ENCODE peak calls at places on chromosomes 6 and 20, in ten cellular contexts. One of them, this sample, is unnamed.

GRCh38 chr6:22133352-22133751 is 163.5 kb downstream of the PRL start:
- DNase-seq in GM23248: no peak
- DNase-seq in cardiac muscle cell: no peak
- DNase-seq in aorta: no peak
- DNase-seq in left ventricle myocardium inferior: no peak
- DNase-seq in PC-3: no peak
- DNase-seq in CD4-positive, CD25-positive, alpha-beta regulatory T cell: no peak
- DNase-seq in HCT116: no peak
- DNase-seq in right lobe of liver: no peak
- DNase-seq in CD4-positive, alpha-beta memory T cell: no peak
- DNase-seq in this sample: peak

GRCh38 chr20:54985100-54985499 is 509.7 kb downstream of the DOK5 start:
- DNase-seq in right lobe of liver: no peak
- DNase-seq in PC-3: no peak
- DNase-seq in HCT116: no peak
- DNase-seq in CD4-positive, CD25-positive, alpha-beta regulatory T cell: no peak
- DNase-seq in CD4-positive, alpha-beta memory T cell: no peak
- DNase-seq in left ventricle myocardium inferior: no peak
- DNase-seq in cardiac muscle cell: no peak
- DNase-seq in GM23248: no peak
- DNase-seq in aorta: no peak
- DNase-seq in this sample: no peak

GRCh38 chr6:50278663-50279062 is 228.9 kb upstream of the DEFB112 start:
- DNase-seq in HCT116: no peak
- DNase-seq in CD4-positive, CD25-positive, alpha-beta regulatory T cell: no peak
- DNase-seq in PC-3: no peak
- DNase-seq in left ventricle myocardium inferior: no peak
- DNase-seq in CD4-positive, alpha-beta memory T cell: no peak
- DNase-seq in aorta: no peak
- DNase-seq in cardiac muscle cell: no peak
- DNase-seq in right lobe of liver: no peak
- DNase-seq in GM23248: no peak
- DNase-seq in this sample: no peak

GRCh38 chr20:52747736-52748135 is 224.4 kb upstream of the TSHZ2 start:
- DNase-seq in cardiac muscle cell: peak
- DNase-seq in right lobe of liver: no peak
- DNase-seq in aorta: no peak
- DNase-seq in GM23248: peak
- DNase-seq in HCT116: no peak
- DNase-seq in CD4-positive, CD25-positive, alpha-beta regulatory T cell: no peak
- DNase-seq in CD4-positive, alpha-beta memory T cell: no peak
- DNase-seq in left ventricle myocardium inferior: no peak
- DNase-seq in PC-3: peak
- DNase-seq in this sample: no peak

GRCh38 chr20:60065741-60066437 is 107.7 kb downstream of the CDH26 start:
- DNase-seq in HCT116: no peak
- DNase-seq in cardiac muscle cell: no peak
- DNase-seq in PC-3: no peak
- DNase-seq in left ventricle myocardium inferior: no peak
- DNase-seq in right lobe of liver: no peak
- DNase-seq in GM23248: no peak
- DNase-seq in CD4-positive, alpha-beta memory T cell: no peak
- DNase-seq in aorta: no peak
- DNase-seq in CD4-positive, CD25-positive, alpha-beta regulatory T cell: no peak
- DNase-seq in this sample: no peak

GRCh38 chr20:237479-237878 is 10.4 kb downstream of the DEFB129 start:
- DNase-seq in CD4-positive, CD25-positive, alpha-beta regulatory T cell: no peak
- DNase-seq in cardiac muscle cell: no peak
- DNase-seq in CD4-positive, alpha-beta memory T cell: no peak
- DNase-seq in PC-3: no peak
- DNase-seq in GM23248: peak
- DNase-seq in aorta: peak
- DNase-seq in left ventricle myocardium inferior: no peak
- DNase-seq in HCT116: no peak
- DNase-seq in right lobe of liver: no peak
- DNase-seq in this sample: no peak

GRCh38 chr6:5053864-5054426 is 31.2 kb upstream of the PPP1R3G start:
- DNase-seq in left ventricle myocardium inferior: no peak
- DNase-seq in GM23248: peak
- DNase-seq in CD4-positive, alpha-beta memory T cell: no peak
- DNase-seq in right lobe of liver: no peak
- DNase-seq in cardiac muscle cell: no peak
- DNase-seq in aorta: no peak
- DNase-seq in HCT116: no peak
- DNase-seq in CD4-positive, CD25-positive, alpha-beta regulatory T cell: no peak
- DNase-seq in PC-3: no peak
- DNase-seq in this sample: no peak

GRCh38 chr20:6698056-6698455 is 69.4 kb upstream of the BMP2 start:
- DNase-seq in cardiac muscle cell: no peak
- DNase-seq in HCT116: peak
- DNase-seq in right lobe of liver: peak
- DNase-seq in aorta: no peak
- DNase-seq in CD4-positive, CD25-positive, alpha-beta regulatory T cell: no peak
- DNase-seq in GM23248: no peak
- DNase-seq in PC-3: peak
- DNase-seq in left ventricle myocardium inferior: no peak
- DNase-seq in CD4-positive, alpha-beta memory T cell: no peak
- DNase-seq in this sample: peak

GRCh38 chr6:38114976-38115632 is 295.6 kb downstream of the ZFAND3 start:
- DNase-seq in CD4-positive, alpha-beta memory T cell: no peak
- DNase-seq in CD4-positive, CD25-positive, alpha-beta regulatory T cell: no peak
- DNase-seq in PC-3: no peak
- DNase-seq in cardiac muscle cell: no peak
- DNase-seq in left ventricle myocardium inferior: no peak
- DNase-seq in GM23248: no peak
- DNase-seq in HCT116: no peak
- DNase-seq in right lobe of liver: no peak
- DNase-seq in aorta: no peak
- DNase-seq in this sample: no peak

GRCh38 chr20:62365814-62366369 is 1.2 kb downstream of the LAMA5 start:
- DNase-seq in PC-3: peak
- DNase-seq in CD4-positive, CD25-positive, alpha-beta regulatory T cell: no peak
- DNase-seq in aorta: peak
- DNase-seq in GM23248: no peak
- DNase-seq in right lobe of liver: peak
- DNase-seq in CD4-positive, alpha-beta memory T cell: no peak
- DNase-seq in cardiac muscle cell: peak
- DNase-seq in left ventricle myocardium inferior: peak
- DNase-seq in HCT116: no peak
- DNase-seq in this sample: peak

DNA sequence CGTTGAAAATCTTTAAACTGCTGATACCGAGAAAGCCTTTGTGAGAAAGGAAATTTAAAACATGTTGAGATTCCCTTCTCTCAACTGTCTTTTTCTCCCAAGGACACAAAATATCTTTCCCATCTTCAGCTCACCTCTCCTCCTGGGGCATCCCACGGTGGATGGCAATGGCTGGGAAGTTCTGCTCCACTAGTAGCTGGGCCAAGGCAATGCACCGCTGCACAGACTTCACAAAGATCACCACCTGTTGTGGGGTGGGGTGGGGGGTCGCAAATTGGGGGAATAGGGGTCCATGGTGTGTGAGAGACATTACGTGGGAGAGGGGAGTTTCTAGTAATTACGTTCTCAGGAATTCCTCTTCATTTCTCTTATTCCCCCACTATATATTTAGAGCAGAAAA is 2.4 kb downstream of the MCCD1 start:
- DNase-seq in cardiac muscle cell: no peak
- DNase-seq in CD4-positive, alpha-beta memory T cell: no peak
- DNase-seq in HCT116: no peak
- DNase-seq in GM23248: no peak
- DNase-seq in PC-3: no peak
- DNase-seq in CD4-positive, CD25-positive, alpha-beta regulatory T cell: no peak
- DNase-seq in left ventricle myocardium inferior: no peak
- DNase-seq in right lobe of liver: no peak
- DNase-seq in aorta: no peak
- DNase-seq in this sample: no peak
- H3K27ac ChIP-seq in cardiac muscle cell: no peak
- H3K27ac ChIP-seq in CD4-positive, alpha-beta memory T cell: no peak
- H3K27ac ChIP-seq in HCT116: no peak
- H3K27ac ChIP-seq in GM23248: no peak
- H3K27ac ChIP-seq in PC-3: no peak
- H3K27ac ChIP-seq in CD4-positive, CD25-positive, alpha-beta regulatory T cell: no peak
- H3K27ac ChIP-seq in left ventricle myocardium inferior: no peak
- H3K27ac ChIP-seq in right lobe of liver: no peak
- H3K27ac ChIP-seq in aorta: no peak
- H3K27ac ChIP-seq in this sample: no peak

GRCh38 chr20:36848677-36849076 is 27.3 kb upstream of the TLDC2 start:
- DNase-seq in cardiac muscle cell: no peak
- DNase-seq in aorta: no peak
- DNase-seq in CD4-positive, alpha-beta memory T cell: no peak
- DNase-seq in GM23248: no peak
- DNase-seq in right lobe of liver: no peak
- DNase-seq in PC-3: no peak
- DNase-seq in HCT116: no peak
- DNase-seq in left ventricle myocardium inferior: no peak
- DNase-seq in CD4-positive, CD25-positive, alpha-beta regulatory T cell: no peak
- DNase-seq in this sample: no peak

GRCh38 chr20:36847710-36848040 is 28.3 kb upstream of the TLDC2 start:
- DNase-seq in cardiac muscle cell: no peak
- DNase-seq in GM23248: peak
- DNase-seq in aorta: no peak
- DNase-seq in left ventricle myocardium inferior: no peak
- DNase-seq in CD4-positive, CD25-positive, alpha-beta regulatory T cell: no peak
- DNase-seq in PC-3: no peak
- DNase-seq in right lobe of liver: no peak
- DNase-seq in HCT116: no peak
- DNase-seq in CD4-positive, alpha-beta memory T cell: no peak
- DNase-seq in this sample: no peak

GRCh38 chr20:36850759-36851158 is 25.2 kb upstream of the TLDC2 start:
- DNase-seq in CD4-positive, alpha-beta memory T cell: no peak
- DNase-seq in aorta: no peak
- DNase-seq in right lobe of liver: no peak
- DNase-seq in CD4-positive, CD25-positive, alpha-beta regulatory T cell: no peak
- DNase-seq in cardiac muscle cell: no peak
- DNase-seq in HCT116: no peak
- DNase-seq in PC-3: no peak
- DNase-seq in GM23248: no peak
- DNase-seq in left ventricle myocardium inferior: no peak
- DNase-seq in this sample: no peak

GRCh38 chr20:36848078-36848660 is 27.8 kb upstream of the TLDC2 start:
- DNase-seq in CD4-positive, alpha-beta memory T cell: no peak
- DNase-seq in HCT116: no peak
- DNase-seq in GM23248: peak
- DNase-seq in PC-3: no peak
- DNase-seq in cardiac muscle cell: peak
- DNase-seq in left ventricle myocardium inferior: peak
- DNase-seq in right lobe of liver: no peak
- DNase-seq in aorta: peak
- DNase-seq in CD4-positive, CD25-positive, alpha-beta regulatory T cell: no peak
- DNase-seq in this sample: no peak

GRCh38 chr20:36849333-36850065 is 26.4 kb upstream of the TLDC2 start:
- DNase-seq in CD4-positive, alpha-beta memory T cell: no peak
- DNase-seq in PC-3: no peak
- DNase-seq in right lobe of liver: no peak
- DNase-seq in CD4-positive, CD25-positive, alpha-beta regulatory T cell: no peak
- DNase-seq in GM23248: no peak
- DNase-seq in aorta: no peak
- DNase-seq in left ventricle myocardium inferior: no peak
- DNase-seq in cardiac muscle cell: no peak
- DNase-seq in HCT116: no peak
- DNase-seq in this sample: no peak
- H3K27ac ChIP-seq in CD4-positive, alpha-beta memory T cell: no peak
- H3K27ac ChIP-seq in PC-3: no peak
- H3K27ac ChIP-seq in right lobe of liver: no peak
- H3K27ac ChIP-seq in CD4-positive, CD25-positive, alpha-beta regulatory T cell: no peak
- H3K27ac ChIP-seq in GM23248: peak
- H3K27ac ChIP-seq in aorta: peak
- H3K27ac ChIP-seq in left ventricle myocardium inferior: peak
- H3K27ac ChIP-seq in cardiac muscle cell: no peak
- H3K27ac ChIP-seq in HCT116: no peak
- H3K27ac ChIP-seq in this sample: no peak

DNA sequence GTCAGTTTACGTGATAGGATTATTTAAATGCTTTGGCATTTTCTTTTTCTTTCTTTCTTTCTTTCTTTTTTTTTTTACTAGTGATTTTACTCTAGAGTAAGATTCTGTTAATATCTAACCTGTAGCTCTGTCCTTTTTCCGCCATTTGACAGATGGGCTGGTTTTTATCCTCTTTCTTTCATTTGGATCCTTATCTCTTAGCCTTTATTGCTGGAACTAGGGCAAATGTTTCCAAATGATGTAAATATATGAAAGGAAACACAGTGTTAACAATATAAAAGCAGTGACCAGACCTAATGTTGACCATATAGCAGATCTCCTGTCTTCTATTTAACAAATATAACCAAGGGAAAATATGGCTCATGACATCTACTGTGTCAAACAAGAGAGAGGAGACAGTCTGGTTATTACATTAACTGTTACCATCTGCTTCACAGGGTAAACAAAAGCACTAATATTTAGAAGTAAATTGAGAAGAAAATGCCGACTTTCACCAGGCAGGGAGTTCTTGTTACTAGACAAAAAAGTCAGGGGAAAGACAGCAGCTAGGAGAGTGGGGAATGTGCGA is 59.8 kb upstream of the GCLC start:
- DNase-seq in right lobe of liver: no peak
- DNase-seq in HCT116: no peak
- DNase-seq in cardiac muscle cell: no peak
- DNase-seq in left ventricle myocardium inferior: no peak
- DNase-seq in GM23248: no peak
- DNase-seq in CD4-positive, CD25-positive, alpha-beta regulatory T cell: no peak
- DNase-seq in PC-3: no peak
- DNase-seq in aorta: no peak
- DNase-seq in CD4-positive, alpha-beta memory T cell: no peak
- DNase-seq in this sample: no peak
- H3K27ac ChIP-seq in right lobe of liver: peak
- H3K27ac ChIP-seq in HCT116: no peak
- H3K27ac ChIP-seq in cardiac muscle cell: no peak
- H3K27ac ChIP-seq in left ventricle myocardium inferior: no peak
- H3K27ac ChIP-seq in GM23248: no peak
- H3K27ac ChIP-seq in CD4-positive, CD25-positive, alpha-beta regulatory T cell: no peak
- H3K27ac ChIP-seq in PC-3: no peak
- H3K27ac ChIP-seq in aorta: no peak
- H3K27ac ChIP-seq in CD4-positive, alpha-beta memory T cell: no peak
- H3K27ac ChIP-seq in this sample: no peak

DNA sequence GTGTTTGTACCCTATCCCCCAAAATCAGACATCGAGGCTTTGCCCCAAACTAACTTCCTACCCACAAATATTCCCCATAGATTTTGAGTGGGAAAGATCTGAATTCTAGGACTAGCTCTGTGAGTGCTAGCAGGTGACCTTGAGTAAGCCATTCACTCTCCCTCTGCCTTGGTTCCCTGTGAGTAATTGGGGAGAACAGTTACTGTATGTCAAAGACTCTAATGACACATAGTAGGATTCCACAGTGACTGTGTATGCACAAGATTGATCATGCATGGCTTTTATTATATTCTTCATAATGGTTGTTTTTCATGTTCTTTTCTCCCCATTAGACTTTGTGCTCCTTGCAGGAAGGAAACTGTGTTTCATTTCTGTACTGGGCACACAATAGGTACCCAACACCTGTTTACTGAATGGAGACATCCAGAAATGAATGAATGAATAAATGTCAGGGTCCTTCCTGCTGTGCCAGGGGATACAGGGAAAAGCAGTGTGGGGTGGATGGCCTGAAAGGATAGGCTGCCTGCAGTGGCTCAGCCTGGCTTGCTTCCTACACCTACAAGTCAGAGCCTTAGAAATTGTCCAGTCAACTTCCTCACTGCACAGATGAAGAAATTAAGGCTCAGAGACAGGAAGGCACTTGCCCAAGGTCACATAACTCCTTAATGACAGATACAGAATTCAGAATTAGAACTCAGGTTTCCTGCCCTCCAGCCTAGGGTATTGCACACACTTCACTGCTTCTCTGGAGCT is 906 bp upstream of the TMEM151B start:
- DNase-seq in right lobe of liver: peak
- DNase-seq in left ventricle myocardium inferior: no peak
- DNase-seq in CD4-positive, alpha-beta memory T cell: no peak
- DNase-seq in PC-3: no peak
- DNase-seq in aorta: no peak
- DNase-seq in HCT116: no peak
- DNase-seq in CD4-positive, CD25-positive, alpha-beta regulatory T cell: no peak
- DNase-seq in GM23248: no peak
- DNase-seq in cardiac muscle cell: no peak
- DNase-seq in this sample: no peak
- H3K27ac ChIP-seq in right lobe of liver: no peak
- H3K27ac ChIP-seq in left ventricle myocardium inferior: no peak
- H3K27ac ChIP-seq in CD4-positive, alpha-beta memory T cell: no peak
- H3K27ac ChIP-seq in PC-3: no peak
- H3K27ac ChIP-seq in aorta: no peak
- H3K27ac ChIP-seq in HCT116: no peak
- H3K27ac ChIP-seq in CD4-positive, CD25-positive, alpha-beta regulatory T cell: no peak
- H3K27ac ChIP-seq in GM23248: no peak
- H3K27ac ChIP-seq in cardiac muscle cell: no peak
- H3K27ac ChIP-seq in this sample: no peak

This sample was measured in SJCRH30.